ENCODE peak calls at places on chromosome 20, in four cellular contexts. V is aorta, T is heart left ventricle, P is astrocyte. B is an unnamed sample. For H3K4me1, the result is how much of the 10 kb centered on the place peaks cover.

GRCh38 chr20:22905667-22906066 is 129.4 kb upstream of the SSTR4 start:
- DNase-seq in V (peak), T (peak), P (no peak), B (no peak)

GRCh38 chr20:53773792-53774371 is 180.2 kb upstream of the ZNF217 start:
- DNase-seq in V (no peak), T (no peak), P (peak), B (no peak)

GRCh38 chr20:61118429-61119224 is 133.4 kb upstream of the CDH4 start:
- DNase-seq in V (no peak), T (no peak), P (peak), B (no peak)

GRCh38 chr20:24132246-24132645 is 143.7 kb upstream of the GGTLC1 start:
- DNase-seq in V (no peak), T (no peak), P (no peak), B (no peak)

GRCh38 chr20:9397928-9398327 is 116.5 kb upstream of the LAMP5 start:
- DNase-seq in V (peak), T (no peak), P (no peak), B (no peak)

GRCh38 chr20:21615617-21616080 is 89.8 kb upstream of the PAX1 start:
- DNase-seq in V (no peak), T (peak), P (peak), B (peak)

GRCh38 chr20:53847843-53848185 is 222.6 kb downstream of the BCAS1 start:
- DNase-seq in V (no peak), T (no peak), P (no peak), B (no peak)

GRCh38 chr20:40821438-40821837 is 132.4 kb upstream of the MAFB start:
- DNase-seq in V (no peak), T (no peak), P (no peak), B (no peak)

GRCh38 chr20:31607640-31608255 is 2.7 kb downstream of the ID1 start:
- DNase-seq in V (no peak), T (no peak), P (no peak), B (no peak)

GRCh38 chr20:63009988-63010769 is 3.4 kb upstream of the BHLHE23 start:
- DNase-seq in V (no peak), T (no peak), P (peak), B (no peak)

GRCh38 chr20:13771853-13772453 is 12.8 kb downstream of the ESF1 start:
- DNase-seq in V (no peak), T (no peak), P (peak), B (no peak)

GRCh38 chr20:50913976-50914375 is 17.3 kb downstream of the ADNP start:
- DNase-seq in V (no peak), T (no peak), P (peak), B (no peak)

GRCh38 chr20:59657459-59658046 is 53.2 kb downstream of the PHACTR3 start:
- DNase-seq in V (no peak), T (no peak), P (no peak), B (no peak)

GRCh38 chr20:53386186-53386681 is 207.4 kb downstream of the ZNF217 start:
- DNase-seq in V (no peak), T (no peak), P (no peak), B (no peak)

GRCh38 chr20:36532388-36532787 is 8.9 kb upstream of the MYL9 start:
- DNase-seq in V (no peak), T (no peak), P (no peak), B (no peak)

GRCh38 chr20:58192567-58192966 is 35.9 kb downstream of the ANKRD60 start:
- DNase-seq in V (no peak), T (no peak), P (no peak), B (no peak)

GRCh38 chr20:42150230-42150629 is 532.1 kb upstream of the CHD6 start:
- DNase-seq in V (no peak), T (no peak), P (no peak), B (no peak)

GRCh38 chr20:7912551-7912950 is 27.7 kb downstream of the HAO1 start:
- DNase-seq in V (no peak), T (no peak), P (no peak), B (no peak)

GRCh38 chr20:4326194-4327065 is 311.1 kb upstream of the RNF24 start:
- DNase-seq in V (no peak), T (no peak), P (no peak), B (peak)

GRCh38 chr20:51412991-51413471 is 129.5 kb downstream of the NFATC2 start:
- DNase-seq in V (peak), T (no peak), P (no peak), B (no peak)

GRCh38 chr20:13105864-13106457 is 97.2 kb downstream of the SPTLC3 start:
- DNase-seq in V (no peak), T (no peak), P (peak), B (no peak)

GRCh38 chr20:37071481-37071911 is 24.3 kb downstream of the RBL1 start:
- DNase-seq in V (no peak), T (no peak), P (peak), B (no peak)

DNA sequence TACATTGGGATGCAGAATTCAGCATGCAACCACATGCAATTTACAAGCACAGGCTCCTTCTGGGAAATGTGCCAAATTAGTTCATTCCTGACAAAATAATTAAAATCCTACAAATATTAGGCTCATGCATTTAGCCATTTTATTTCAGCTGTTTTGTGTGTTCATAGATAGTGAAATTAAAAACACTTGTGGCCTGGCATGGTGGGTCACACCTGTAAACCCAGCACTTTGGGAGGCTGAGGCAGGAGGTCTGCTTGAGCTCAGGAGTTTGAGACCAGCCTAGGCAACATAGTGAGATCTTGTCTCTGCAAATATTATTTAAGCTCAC is 92.4 kb upstream of the SHLD1 start:
- DNase-seq in V (no peak), T (no peak), P (no peak), B (no peak)
- H3K4me3 ChIP-seq in V (no peak), T (no peak), P (peak), B (no peak)

GRCh38 chr20:49446808-49447207 is 35.7 kb downstream of the KCNB1 start:
- DNase-seq in V (peak), T (peak), P (peak), B (peak)
- H3K27ac ChIP-seq in V (no peak), T (peak), P (no peak), B (no peak)

GRCh38 chr20:56924976-56925695 is 296.0 kb downstream of the TFAP2C start:
- DNase-seq in V (no peak), T (no peak), P (no peak), B (no peak)

GRCh38 chr20:56925696-56926101 is 296.6 kb downstream of the TFAP2C start:
- DNase-seq in V (no peak), T (no peak), P (no peak), B (no peak)

GRCh38 chr20:56924316-56924975 is 295.3 kb downstream of the TFAP2C start:
- DNase-seq in V (no peak), T (no peak), P (no peak), B (no peak)

GRCh38 chr20:56928007-56928406 is 298.9 kb downstream of the TFAP2C start:
- DNase-seq in V (no peak), T (no peak), P (no peak), B (no peak)

DNA sequence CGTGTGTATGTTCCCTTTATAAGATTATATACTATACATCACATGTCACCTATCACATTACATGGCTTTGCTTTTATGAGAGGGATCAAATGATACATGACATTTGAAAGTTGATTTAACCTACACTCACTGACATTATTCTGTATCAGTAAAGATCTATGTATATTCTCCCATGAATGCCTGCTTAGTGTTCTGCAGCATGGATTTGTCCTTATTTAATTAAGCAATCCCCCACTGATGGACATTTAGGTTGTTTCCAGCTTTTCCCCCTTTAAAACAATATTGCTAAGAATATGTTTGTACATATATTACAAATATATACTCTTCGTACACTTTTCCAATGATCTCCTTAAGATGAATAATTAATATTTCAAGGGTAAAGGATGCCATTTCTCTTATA is 297.4 kb downstream of the TFAP2C start:
- DNase-seq in V (no peak), T (no peak), P (no peak), B (no peak)
- H3K4me1 ChIP-seq in V (under half), T (under half), P (under half), B (under half)

GRCh38 chr20:33401922-33402369 is 627 bp upstream of the CDK5RAP1 start:
- DNase-seq in V (no peak), T (no peak), P (no peak), B (no peak)

GRCh38 chr20:33394718-33395117 is 6.6 kb downstream of the CDK5RAP1 start:
- DNase-seq in V (no peak), T (no peak), P (no peak), B (no peak)

GRCh38 chr20:33401042-33401921 is at the start of gene CDK5RAP1:
- DNase-seq in V (peak), T (peak), P (peak), B (peak)

GRCh38 chr20:33404281-33404680 is 3.0 kb upstream of the CDK5RAP1 start:
- DNase-seq in V (no peak), T (no peak), P (no peak), B (no peak)

DNA sequence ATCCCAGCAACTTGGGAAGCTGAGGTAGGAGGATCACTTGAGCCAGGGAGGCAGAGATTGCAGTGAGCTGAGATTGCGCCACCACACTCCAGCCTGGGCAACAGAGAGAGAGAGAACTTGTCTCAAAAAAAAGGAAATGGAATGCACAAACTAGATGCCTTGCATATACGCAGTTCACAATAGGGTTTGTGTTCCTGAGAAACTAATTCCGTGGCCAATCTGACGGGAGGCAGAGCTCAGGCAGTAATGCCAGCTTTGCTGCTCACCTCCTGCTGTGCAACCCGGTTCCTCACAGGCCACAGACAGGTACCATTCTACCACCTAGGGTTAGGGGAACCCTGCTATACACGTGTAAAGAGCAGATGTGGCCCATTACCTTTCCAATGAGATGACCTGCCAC is 1.4 kb downstream of the CDK5RAP1 start:
- DNase-seq in V (no peak), T (no peak), P (no peak), B (no peak)
- H3K4me3 ChIP-seq in V (no peak), T (peak), P (no peak), B (peak)

GRCh38 chr20:25486377-25486776 is 78.9 kb downstream of the GINS1 start:
- DNase-seq in V (no peak), T (peak), P (no peak), B (no peak)
- H3K27ac ChIP-seq in V (no peak), T (no peak), P (no peak), B (no peak)

DNA sequence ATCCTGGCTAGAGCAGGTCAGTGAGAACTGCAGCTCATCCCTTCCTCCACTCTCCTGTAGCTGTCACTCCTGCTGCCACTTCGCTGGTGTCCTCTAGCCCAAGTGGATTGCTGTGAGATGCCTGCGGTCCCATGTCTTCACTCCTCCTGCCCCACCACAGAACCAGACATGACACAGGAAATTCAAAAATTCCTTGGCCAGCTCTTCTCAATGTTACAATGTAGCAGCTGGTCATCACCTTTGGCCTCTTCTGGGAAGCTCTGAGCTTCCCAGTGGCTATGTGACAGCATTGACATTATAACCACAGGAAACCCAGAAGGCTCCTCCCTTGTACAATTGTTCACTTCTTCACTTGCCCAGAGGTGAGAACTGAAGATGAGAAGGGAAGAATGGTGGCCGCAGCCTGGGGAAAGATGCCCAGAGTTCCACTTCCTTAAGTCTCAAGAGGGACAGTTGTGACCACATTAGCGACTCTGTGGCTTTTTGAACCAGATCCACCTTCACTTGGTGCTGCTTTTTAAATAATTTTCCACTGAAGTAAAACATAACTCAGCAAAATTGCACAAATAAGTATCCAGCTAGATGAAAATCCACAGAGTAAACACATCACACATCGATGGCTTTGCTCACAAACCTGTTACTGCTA is 76.1 kb upstream of the NAA20 start:
- DNase-seq in V (no peak), T (no peak), P (no peak), B (no peak)
- H3K4me1 ChIP-seq in V (under half), T (half or more), P (under half), B (half or more)

DNA sequence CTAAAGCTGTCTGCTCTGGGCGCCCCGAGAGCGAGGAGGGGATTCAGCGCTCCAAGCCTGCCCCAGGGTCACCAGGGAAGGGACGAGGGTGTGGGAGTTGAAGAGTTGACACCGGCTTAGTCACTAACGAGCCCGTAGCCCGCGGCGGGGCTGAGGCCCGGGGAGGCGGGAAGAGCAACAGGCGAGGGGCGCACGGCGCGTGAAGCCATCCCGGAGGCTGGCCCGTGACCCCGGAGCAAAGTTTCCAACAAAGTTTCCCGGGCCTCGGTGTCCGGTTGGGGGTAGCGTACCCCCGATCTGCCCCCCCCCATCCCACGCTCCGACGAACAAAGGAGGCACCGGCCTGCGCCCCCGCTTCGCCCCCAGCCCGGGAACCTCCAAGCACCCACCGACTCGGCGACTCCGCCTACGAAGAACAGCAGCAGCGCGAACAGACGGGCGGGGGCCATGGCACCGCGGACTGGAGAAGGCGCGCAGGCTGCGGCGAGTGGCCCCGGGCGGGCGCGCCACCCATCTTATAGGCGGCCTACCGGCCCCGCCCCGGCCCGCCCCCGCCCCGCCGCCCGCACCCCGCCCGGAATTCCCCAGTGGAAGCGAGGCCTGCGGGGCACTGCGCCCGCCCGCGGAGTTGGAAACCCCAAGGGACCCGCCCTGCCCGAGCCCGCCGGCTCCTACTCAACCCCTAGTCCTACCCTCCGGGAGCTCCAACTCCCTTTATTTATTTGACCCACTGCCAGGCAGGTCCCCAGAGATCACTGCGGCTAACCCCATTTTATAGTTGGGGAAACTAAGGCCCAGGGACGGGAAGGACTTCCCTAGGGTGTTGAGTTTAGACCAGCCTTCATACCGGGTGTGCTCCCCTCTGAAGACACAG is at the start of gene SDC4:
- DNase-seq in V (peak), T (peak), P (peak), B (peak)
- H3K4me3 ChIP-seq in V (peak), T (peak), P (peak), B (peak)

DNA sequence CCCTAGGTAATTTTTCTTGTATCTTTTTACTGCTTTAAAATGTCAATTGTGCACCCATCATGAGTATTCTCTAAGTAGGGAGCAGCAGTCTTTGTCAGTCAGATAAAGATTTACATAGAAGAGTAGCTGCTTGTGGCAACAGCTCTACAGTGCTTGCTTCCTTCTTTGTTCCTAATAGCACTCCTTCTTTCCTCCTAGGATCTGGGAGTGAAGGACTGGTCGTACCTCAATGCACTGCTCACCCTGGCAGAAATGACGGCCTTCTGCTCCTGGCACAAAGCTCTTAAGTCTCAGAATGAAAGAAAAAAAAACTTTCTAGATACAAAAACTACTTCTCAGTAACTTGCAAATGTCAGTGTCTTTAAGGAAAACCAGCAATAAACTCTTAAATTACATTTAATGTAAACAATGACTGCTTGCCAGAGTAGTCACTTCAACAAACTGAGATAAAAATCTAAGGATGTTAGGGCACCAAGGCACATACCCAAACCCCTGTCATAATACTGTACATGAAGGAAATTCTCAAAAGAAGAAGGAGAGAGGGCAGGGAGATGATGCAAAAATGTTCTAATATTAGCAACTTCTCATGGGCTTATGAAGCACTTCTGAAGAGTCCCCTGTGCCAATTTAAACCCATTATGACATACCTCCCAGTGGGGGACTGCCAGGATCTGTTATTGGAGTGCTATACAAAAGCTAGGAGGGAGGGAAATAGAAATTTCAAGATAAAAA is 34.0 kb downstream of the NCOA6 start:
- DNase-seq in V (no peak), T (no peak), P (peak), B (no peak)
- H3K27ac ChIP-seq in V (no peak), T (no peak), P (no peak), B (no peak)

GRCh38 chr20:44207066-44207723 is 3.4 kb downstream of the OSER1 start:
- DNase-seq in V (no peak), T (no peak), P (no peak), B (no peak)

GRCh38 chr20:44206132-44206531 is 4.4 kb downstream of the OSER1 start:
- DNase-seq in V (no peak), T (no peak), P (no peak), B (no peak)

GRCh38 chr20:44204832-44205215 is 5.7 kb downstream of the OSER1 start:
- DNase-seq in V (no peak), T (no peak), P (no peak), B (no peak)

GRCh38 chr20:44203161-44203560 is 7.4 kb downstream of the OSER1 start:
- DNase-seq in V (no peak), T (no peak), P (peak), B (no peak)

GRCh38 chr20:44204156-44204831 is 6.3 kb downstream of the OSER1 start:
- DNase-seq in V (no peak), T (no peak), P (peak), B (no peak)
- H3K4me1 ChIP-seq in V (under half), T (half or more), P (under half), B (under half)

B was measured in kidney.